ENCODE peak calls at places on chromosomes 11 and 22, in nine cellular contexts. V, T, C, F, X, Z, I, M and R are unnamed samples. For H3K9me3, the result is how much of the 10 kb centered on the place peaks cover.

GRCh38 chr11:11876458-11876857 is 34.7 kb downstream of the USP47 start:
- DNase-seq in V (no peak), T (no peak), C (no peak), F (no peak), X (no peak), Z (no peak), I (no peak), M (no peak), R (no peak)

GRCh38 chr11:47003180-47003877 is 66.8 kb downstream of the CSTPP1 start:
- DNase-seq in V (no peak), T (no peak), C (no peak), F (no peak), X (no peak), Z (no peak), I (no peak), M (no peak), R (no peak)

GRCh38 chr11:65492637-65493366 is 6.0 kb upstream of the MALAT1 start:
- DNase-seq in V (no peak), T (no peak), C (no peak), F (peak), X (no peak), Z (peak), I (no peak), M (no peak), R (peak)

GRCh38 chr11:47641585-47642098 is 717 bp downstream of the MTCH2 start:
- DNase-seq in V (no peak), T (no peak), C (no peak), F (no peak), X (no peak), Z (no peak), I (peak), M (no peak), R (no peak)

GRCh38 chr22:36378080-36378788 is 9.5 kb downstream of the MYH9 start:
- DNase-seq in V (no peak), T (no peak), C (no peak), F (no peak), X (no peak), Z (no peak), I (no peak), M (no peak), R (no peak)

GRCh38 chr11:10486161-10486840 is 31.2 kb downstream of the AMPD3 start:
- DNase-seq in V (no peak), T (no peak), C (no peak), F (no peak), X (no peak), Z (no peak), I (no peak), M (no peak), R (peak)

GRCh38 chr22:27800250-27801131 is 1.1 kb downstream of the MN1 start:
- DNase-seq in V (no peak), T (peak), C (no peak), F (no peak), X (no peak), Z (no peak), I (no peak), M (no peak), R (no peak)

GRCh38 chr11:8356731-8357504 is 93.2 kb upstream of the LMO1 start:
- DNase-seq in V (no peak), T (peak), C (no peak), F (no peak), X (peak), Z (peak), I (peak), M (no peak), R (no peak)

GRCh38 chr11:119752946-119753345 is 23.9 kb upstream of the NECTIN1 start:
- DNase-seq in V (no peak), T (no peak), C (no peak), F (no peak), X (peak), Z (no peak), I (no peak), M (no peak), R (no peak)

GRCh38 chr11:111631666-111632039 is 29.4 kb downstream of the SIK2 start:
- DNase-seq in V (peak), T (no peak), C (no peak), F (no peak), X (no peak), Z (no peak), I (peak), M (no peak), R (no peak)

GRCh38 chr11:130785376-130786110 is 130.7 kb downstream of the SNX19 start:
- DNase-seq in V (peak), T (peak), C (no peak), F (no peak), X (no peak), Z (no peak), I (no peak), M (no peak), R (no peak)

GRCh38 chr11:12640926-12641849 is 33.0 kb upstream of the TEAD1 start:
- DNase-seq in V (no peak), T (no peak), C (no peak), F (no peak), X (no peak), Z (peak), I (no peak), M (no peak), R (no peak)

GRCh38 chr11:118910309-118911112 is 15.2 kb downstream of the BCL9L start:
- DNase-seq in V (peak), T (no peak), C (no peak), F (peak), X (peak), Z (no peak), I (peak), M (peak), R (no peak)

DNA sequence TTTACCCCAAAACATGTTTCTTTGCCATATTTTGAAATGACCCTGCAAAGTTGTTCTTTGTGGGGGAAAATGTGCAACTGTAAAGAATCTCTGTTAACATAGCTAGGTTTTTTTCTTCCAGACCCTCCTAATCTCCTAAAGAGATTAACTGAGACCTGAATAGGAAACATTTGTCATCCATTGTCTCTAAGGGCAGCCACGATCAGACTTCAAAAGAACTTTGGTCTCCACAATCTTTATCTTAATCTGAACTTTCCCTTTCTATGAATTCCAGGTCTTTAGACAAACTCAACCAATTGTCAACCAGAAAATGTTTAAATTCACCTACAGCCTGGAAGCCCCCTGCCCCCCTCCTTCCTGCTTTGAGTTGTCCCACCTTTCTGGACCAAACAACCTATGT is 4.6 kb upstream of the LGALS12 start:
- DNase-seq in V (no peak), T (no peak), C (no peak), F (no peak), X (no peak), Z (no peak), I (no peak), M (no peak), R (no peak)
- H3K9me3 ChIP-seq in V (under half), T (under half), C (under half), F (under half), X (under half), Z (under half), I (under half), M (under half), R (under half)

GRCh38 chr22:17481424-17481823 is 81.9 kb upstream of the SLC25A18 start:
- DNase-seq in V (no peak), T (no peak), C (no peak), F (no peak), X (no peak), Z (no peak), I (no peak), M (no peak), R (no peak)

GRCh38 chr22:17475318-17476212 is 87.7 kb upstream of the SLC25A18 start:
- DNase-seq in V (no peak), T (peak), C (no peak), F (no peak), X (no peak), Z (no peak), I (no peak), M (no peak), R (no peak)

GRCh38 chr22:17479129-17479528 is 84.2 kb upstream of the SLC25A18 start:
- DNase-seq in V (no peak), T (no peak), C (no peak), F (no peak), X (no peak), Z (no peak), I (no peak), M (no peak), R (no peak)

GRCh38 chr22:17476838-17477237 is 86.5 kb upstream of the SLC25A18 start:
- DNase-seq in V (no peak), T (no peak), C (no peak), F (no peak), X (no peak), Z (no peak), I (no peak), M (no peak), R (no peak)

GRCh38 chr22:17477401-17477833 is 85.9 kb upstream of the SLC25A18 start:
- DNase-seq in V (no peak), T (no peak), C (no peak), F (no peak), X (no peak), Z (no peak), I (peak), M (no peak), R (no peak)
- H3K27ac ChIP-seq in V (no peak), T (peak), C (no peak), F (no peak), X (no peak), Z (no peak), I (no peak), M (no peak), R (no peak)

DNA sequence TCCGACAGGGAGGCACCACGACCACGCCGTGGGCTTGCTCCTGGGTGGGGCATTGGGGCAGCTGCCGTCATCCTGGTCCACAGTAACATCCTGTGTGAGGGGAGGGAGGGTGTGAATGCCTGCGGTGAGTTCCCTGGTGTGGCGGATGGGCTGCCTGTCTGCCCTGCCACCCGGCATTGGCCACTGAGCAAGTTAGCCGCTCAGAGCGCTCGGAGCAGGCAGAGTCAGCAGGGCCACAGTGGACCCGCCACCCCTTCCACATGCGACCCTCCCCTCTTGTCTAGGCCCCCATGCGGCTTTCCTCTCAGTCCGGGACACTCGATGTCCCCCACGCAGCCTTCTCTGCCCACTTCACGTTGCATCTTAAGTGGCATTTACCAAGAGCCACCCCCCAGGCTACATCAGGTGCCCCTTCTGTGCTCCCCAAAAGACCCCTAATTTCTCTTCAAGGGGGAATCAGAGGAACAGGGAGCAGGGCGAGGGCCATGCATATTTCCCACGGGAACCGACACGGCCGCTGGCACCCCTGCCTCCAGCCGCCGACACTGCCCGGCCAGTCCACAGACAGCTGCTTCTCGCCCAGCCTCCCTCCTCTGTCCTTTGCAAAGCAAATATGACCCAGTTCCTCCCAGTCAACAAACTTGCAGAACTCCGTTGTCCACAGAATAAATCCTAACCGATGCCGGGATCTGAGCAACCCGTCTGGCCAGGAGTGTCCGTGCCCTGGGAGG is 1482.1 kb downstream of the TBC1D22A start:
- DNase-seq in V (no peak), T (no peak), C (no peak), F (no peak), X (peak), Z (peak), I (no peak), M (no peak), R (peak)
- H3K9me3 ChIP-seq in V (half or more), T (under half), C (under half), F (under half), X (under half), Z (under half), I (under half), M (under half), R (under half)

GRCh38 chr22:46112405-46112804 is 37.9 kb upstream of the PPARA start:
- DNase-seq in V (no peak), T (no peak), C (no peak), F (no peak), X (no peak), Z (no peak), I (no peak), M (no peak), R (no peak)
- H3K27ac ChIP-seq in V (no peak), T (no peak), C (peak), F (peak), X (peak), Z (no peak), I (peak), M (no peak), R (peak)

DNA sequence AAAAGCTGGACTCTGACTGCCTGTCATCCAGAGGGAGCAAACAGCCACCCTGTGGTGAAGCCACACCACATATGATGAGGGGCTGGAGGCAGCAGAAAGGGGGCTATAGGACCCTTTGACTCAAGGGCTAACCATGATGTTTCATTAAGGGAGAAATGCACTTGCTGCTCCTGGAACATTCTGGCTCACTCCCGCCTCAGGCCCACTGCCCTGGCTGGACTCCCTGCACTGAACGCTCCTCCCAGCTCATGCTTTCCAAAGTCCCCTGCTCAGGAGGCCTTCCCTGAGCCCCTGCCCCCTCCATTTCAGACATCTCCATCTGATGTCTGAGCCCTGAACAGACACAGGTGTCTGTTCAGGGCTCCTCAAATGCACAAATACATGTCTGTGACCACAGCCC is 69.1 kb downstream of the CDKN1C start:
- DNase-seq in V (no peak), T (no peak), C (no peak), F (no peak), X (peak), Z (no peak), I (no peak), M (no peak), R (no peak)
- H3K9me3 ChIP-seq in V (half or more), T (under half), C (under half), F (under half), X (under half), Z (under half), I (under half), M (under half), R (under half)

GRCh38 chr11:69488543-69488940 is 7.1 kb downstream of the LINC01488 start:
- DNase-seq in V (no peak), T (no peak), C (no peak), F (no peak), X (peak), Z (peak), I (no peak), M (no peak), R (no peak)
- H3K27ac ChIP-seq in V (no peak), T (no peak), C (peak), F (no peak), X (no peak), Z (no peak), I (no peak), M (no peak), R (peak)

DNA sequence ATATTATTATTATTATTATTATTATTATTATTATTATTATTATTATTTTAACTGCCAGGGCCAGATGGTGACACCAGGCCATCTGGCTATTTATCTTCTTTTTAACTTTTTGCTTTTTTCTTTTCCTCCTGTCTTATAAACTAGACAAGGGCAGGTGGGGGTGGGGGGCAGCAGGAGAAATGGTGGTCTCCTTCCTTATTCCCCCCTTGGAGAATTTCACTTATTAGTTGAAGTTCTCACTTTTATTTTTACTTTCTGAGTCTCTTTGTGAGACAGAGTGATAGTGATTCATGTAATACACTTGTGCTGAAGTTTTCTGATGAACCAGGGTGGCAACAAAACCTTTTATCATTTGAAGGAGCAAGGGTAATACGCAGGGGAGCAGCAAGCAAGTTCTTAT is 96.3 kb upstream of the ALKBH3 start:
- DNase-seq in V (no peak), T (no peak), C (no peak), F (no peak), X (no peak), Z (no peak), I (no peak), M (no peak), R (no peak)
- H3K9me3 ChIP-seq in V (under half), T (under half), C (under half), F (under half), X (under half), Z (under half), I (under half), M (under half), R (under half)

DNA sequence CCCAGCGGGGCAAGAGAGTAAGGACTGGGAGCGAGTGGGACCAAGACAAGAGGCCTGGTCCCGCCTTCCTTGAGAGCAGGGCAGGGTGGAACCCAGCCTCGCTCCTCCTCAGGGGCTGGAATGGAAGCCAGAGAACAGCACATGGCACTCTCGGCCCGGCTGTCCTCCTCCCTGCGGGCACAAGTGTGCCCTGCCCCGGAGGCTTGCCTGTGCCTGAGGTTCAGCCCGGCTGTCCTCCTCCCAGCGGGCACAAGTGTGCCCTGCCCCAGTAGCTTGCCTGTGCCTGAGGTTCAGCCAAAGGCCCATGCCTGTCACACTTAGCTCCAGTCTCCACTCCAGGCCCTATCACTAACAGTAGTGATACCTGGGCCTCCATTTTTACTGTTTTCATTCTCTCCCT is 24.2 kb downstream of the SULT4A1 start:
- DNase-seq in V (no peak), T (no peak), C (no peak), F (no peak), X (no peak), Z (no peak), I (no peak), M (no peak), R (no peak)
- H3K27ac ChIP-seq in V (no peak), T (no peak), C (no peak), F (no peak), X (no peak), Z (no peak), I (no peak), M (no peak), R (no peak)

DNA sequence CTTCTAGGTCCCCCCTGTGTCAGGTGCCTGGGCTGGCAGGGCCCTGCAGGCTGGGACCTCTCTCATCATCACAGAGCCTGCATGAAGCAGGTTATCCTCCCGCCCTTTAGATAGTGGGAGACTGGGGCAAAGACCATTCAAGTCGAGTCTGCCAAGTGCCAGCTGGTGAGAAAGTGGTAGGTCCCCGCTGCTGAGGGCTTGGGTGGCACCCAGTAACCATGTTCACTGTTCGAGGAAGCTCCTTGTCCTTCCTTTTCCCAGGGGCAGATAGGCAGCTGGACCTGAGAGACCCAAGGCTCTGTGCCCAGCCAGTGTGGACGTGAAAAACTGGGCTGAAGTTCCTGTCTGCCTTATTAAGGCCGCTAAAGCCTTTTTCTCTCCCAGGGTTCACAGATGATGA is 1319.8 kb downstream of the TBC1D22A start:
- DNase-seq in V (no peak), T (no peak), C (no peak), F (no peak), X (peak), Z (no peak), I (no peak), M (no peak), R (no peak)
- H3K9me3 ChIP-seq in V (half or more), T (under half), C (under half), F (under half), X (under half), Z (under half), I (under half), M (under half), R (under half)